ENCODE peak calls at places on chromosomes 4 and X, in ten cellular contexts. H is WTC11; V is epithelial cell of esophagus; R is Right ventricle myocardium inferior; P is activated naive CD4-positive, alpha-beta T cell; Y is activated B cell treated with CpG ODN at 0.5 μM for 24 hours; E is GM20000; I is progenitor cell of endocrine pancreas; X is mammary epithelial cell; B is Calu3. O is an unnamed sample.

GRCh38 chr4:2570551-2571222 is 34.2 kb downstream of the FAM193A start:
- DNase-seq in H (no peak), V (no peak), R (no peak), P (peak; percentile 47), Y (peak; percentile 23), E (peak; percentile 75), I (no peak), X (no peak), B (no peak), O (no peak)

GRCh38 chr4:183153190-183153916 is 54.3 kb downstream of the WWC2 start:
- DNase-seq in H (no peak), V (no peak), R (no peak), P (no peak), Y (no peak), E (no peak), I (no peak), X (no peak), B (no peak), O (no peak)

GRCh38 chr4:154472870-154473269 is 18.7 kb downstream of the DCHS2 start:
- DNase-seq in H (no peak), V (no peak), R (no peak), P (no peak), Y (no peak), E (no peak), I (no peak), X (no peak), B (no peak), O (no peak)

GRCh38 chr4:100079264-100079663 is 111.0 kb downstream of the DDIT4L start:
- DNase-seq in H (no peak), V (no peak), R (no peak), P (no peak), Y (no peak), E (no peak), I (no peak), X (no peak), B (no peak), O (no peak)

GRCh38 chrX:74220277-74220676 is 83.7 kb upstream of the ZCCHC13 start:
- DNase-seq in H (no peak), V (no peak), R (no peak), P (no peak), Y (no peak), E (no peak), I (no peak), X (no peak), B (no peak), O (no peak)

GRCh38 chr4:154416183-154416543 is 75.4 kb downstream of the DCHS2 start:
- DNase-seq in H (peak; percentile 59), V (peak; percentile 3), R (no peak), P (no peak), Y (peak; percentile 17), E (no peak), I (no peak), X (no peak), B (peak; percentile 3), O (no peak)

GRCh38 chrX:32530802-32531403 is 680.4 kb downstream of the DMD start:
- DNase-seq in H (no peak), V (peak; percentile 55), R (no peak), P (no peak), Y (no peak), E (peak; percentile 3), I (no peak), X (peak; percentile 20), B (peak; percentile 13), O (peak; percentile 56)

GRCh38 chrX:16839852-16840460 is 30.2 kb downstream of the RBBP7 start:
- DNase-seq in H (no peak), V (peak; percentile 86), R (no peak), P (no peak), Y (no peak), E (no peak), I (no peak), X (peak; percentile 76), B (no peak), O (no peak)

GRCh38 chr4:116547632-116548031 is 537.7 kb downstream of the TRAM1L1 start:
- DNase-seq in H (no peak), V (no peak), R (no peak), P (no peak), Y (no peak), E (no peak), I (no peak), X (no peak), B (no peak), O (no peak)

GRCh38 chr4:1810765-1811164 is 17.7 kb downstream of the FGFR3 start:
- DNase-seq in H (no peak), V (no peak), R (no peak), P (no peak), Y (no peak), E (no peak), I (no peak), X (no peak), B (no peak), O (no peak)

GRCh38 chrX:153321381-153322105 is at the start of gene PNMA6F:
- DNase-seq in H (no peak), V (no peak), R (no peak), P (no peak), Y (no peak), E (no peak), I (no peak), X (no peak), B (no peak), O (no peak)

GRCh38 chr4:152690706-152691651 is 11.2 kb upstream of the TMEM154 start:
- DNase-seq in H (no peak), V (no peak), R (no peak), P (no peak), Y (no peak), E (no peak), I (no peak), X (no peak), B (no peak), O (no peak)

GRCh38 chr4:47340914-47341313 is 122.6 kb downstream of the COMMD8 start:
- DNase-seq in H (no peak), V (no peak), R (no peak), P (no peak), Y (no peak), E (no peak), I (no peak), X (no peak), B (no peak), O (no peak)